ENCODE peak calls at places on chromosomes 13 and 19, in six cellular contexts. E is BE2C; H is CD8-positive, alpha-beta T cell; U is AG09309; J is MCF 10A; Y is choroid plexus epithelial cell. D is an unnamed sample.
A peak's percentile ranks its signal among the peaks of the same experiment; 100 is the strongest.

GRCh38 chr19:1647664-1648155 is 4.7 kb downstream of the TCF3 start:
- DNase-seq in H (no peak), U (no peak), Y (no peak), E (no peak), J (no peak), D (no peak)

GRCh38 chr13:31846984-31847752 is 107.8 kb downstream of the RXFP2 start:
- DNase-seq in E (no peak), U (no peak), Y (no peak), H (no peak), J (peak; percentile 9), D (no peak)

GRCh38 chr19:6423499-6424189 is 967 bp downstream of the KHSRP start:
- DNase-seq in U (no peak), H (no peak), J (peak; percentile 57), Y (peak; percentile 66), E (peak; percentile 60), D (peak; percentile 73)

GRCh38 chr19:2770055-2771013 is 12.7 kb downstream of the SGTA start:
- DNase-seq in U (no peak), Y (peak; percentile 45), E (no peak), H (no peak), J (no peak), D (peak; percentile 34)

GRCh38 chr13:67258482-67258881 is 28.3 kb upstream of the PCDH9 start:
- DNase-seq in E (no peak), Y (no peak), U (no peak), J (peak; percentile 3), H (no peak), D (no peak)

GRCh38 chr19:38685666-38686529 is 38.4 kb downstream of the ACTN4 start:
- DNase-seq in H (no peak), E (no peak), Y (peak; percentile 79), J (peak; percentile 79), U (no peak), D (no peak)

GRCh38 chr13:30676672-30677071 is 58.7 kb upstream of the ALOX5AP start:
- DNase-seq in E (no peak), Y (peak; percentile 68), H (no peak), J (peak; percentile 64), U (no peak), D (no peak)

GRCh38 chr19:34806976-34807860 is 34.2 kb upstream of the ZNF599 start:
- DNase-seq in U (no peak), E (no peak), H (no peak), J (no peak), Y (no peak), D (no peak)

GRCh38 chr19:40139533-40140287 is 49.0 kb upstream of the ZNF780A start:
- DNase-seq in U (peak; percentile 8), E (no peak), H (no peak), J (peak; percentile 63), Y (peak; percentile 77), D (no peak)

GRCh38 chr13:94154362-94154761 is 325.1 kb downstream of the DCT start:
- DNase-seq in J (peak; percentile 89), H (no peak), Y (peak; percentile 69), U (peak; percentile 38), E (no peak), D (no peak)

GRCh38 chr13:28532226-28533048 is 37.5 kb upstream of the FLT1 start:
- DNase-seq in Y (peak; percentile 23), E (peak; percentile 22), J (no peak), U (no peak), H (no peak), D (peak; percentile 40)

GRCh38 chr13:36530861-36531590 is 98.7 kb downstream of the CCNA1 start:
- DNase-seq in J (no peak), U (no peak), Y (no peak), H (no peak), E (no peak), D (no peak)

GRCh38 chr13:50366488-50367174 is 351.4 kb downstream of the KCNRG start:
- DNase-seq in H (no peak), E (no peak), U (no peak), Y (no peak), J (no peak), D (no peak)

GRCh38 chr13:23289917-23290357 is 109.2 kb downstream of the SGCG start:
- DNase-seq in U (no peak), Y (peak; percentile 69), J (peak; percentile 30), H (no peak), E (peak; percentile 16), D (no peak)

GRCh38 chr13:110116072-110116487 is 190.9 kb downstream of the COL4A1 start:
- DNase-seq in Y (peak; percentile 68), H (peak; percentile 58), E (peak; percentile 70), J (no peak), U (no peak), D (peak; percentile 86)

GRCh38 chr13:49400755-49401659 is 42.9 kb downstream of the CAB39L start:
- DNase-seq in J (no peak), H (no peak), Y (peak; percentile 57), E (no peak), U (no peak), D (no peak)

GRCh38 chr19:51480590-51480989 is 2.3 kb downstream of the CEACAM18 start:
- DNase-seq in H (no peak), J (no peak), Y (peak; percentile 20), U (no peak), E (no peak), D (no peak)

GRCh38 chr19:52492201-52492960 is 35.1 kb upstream of the ZNF808 start:
- DNase-seq in E (no peak), U (no peak), Y (no peak), J (no peak), H (no peak), D (peak; percentile 61)

GRCh38 chr13:36475468-36475867 is 43.2 kb downstream of the CCNA1 start:
- DNase-seq in U (no peak), J (peak; percentile 62), E (no peak), H (no peak), Y (peak; percentile 55), D (no peak)

GRCh38 chr19:3276341-3276799 is 51.9 kb downstream of the CELF5 start:
- DNase-seq in Y (peak; percentile 4), U (no peak), E (peak; percentile 77), J (peak; percentile 73), H (peak; percentile 61), D (peak; percentile 66)

GRCh38 chr13:113630804-113631203 is 27.2 kb downstream of the ATP4B start:
- DNase-seq in H (no peak), Y (no peak), E (no peak), J (no peak), U (no peak), D (peak; percentile 12)

GRCh38 chr13:51175001-51175400 is 47.2 kb upstream of the FAM124A start:
- DNase-seq in H (no peak), E (no peak), J (no peak), U (no peak), Y (no peak), D (no peak)

GRCh38 chr13:46181799-46182490 is at the start of gene LCP1:
- DNase-seq in Y (no peak), H (peak; percentile 79), U (no peak), J (peak; percentile 5), E (no peak), D (no peak)

DNA sequence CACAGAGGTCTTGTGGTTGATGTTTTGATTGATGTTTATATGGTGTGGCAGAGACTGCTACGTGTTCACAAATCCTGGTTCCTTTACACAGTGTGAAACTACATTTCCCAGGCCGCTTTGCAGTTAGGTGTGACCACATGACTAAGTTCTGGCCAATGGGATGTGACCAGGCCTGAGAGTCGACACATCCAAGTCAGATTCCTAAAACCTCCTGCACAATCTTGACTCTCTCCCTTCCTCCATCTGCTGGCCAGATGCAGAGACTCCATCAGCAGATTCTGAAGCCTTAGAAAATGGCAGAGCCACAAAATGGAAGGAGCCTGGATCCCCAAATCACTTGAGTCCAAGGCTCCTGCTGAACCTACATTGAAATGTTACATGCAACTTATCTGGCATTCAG is 12.6 kb downstream of the CD37 start:
- DNase-seq in U (peak; percentile 47), J (peak; percentile 58), Y (peak; percentile 85), E (peak; percentile 65), H (no peak), D (no peak)
- TF ChIP-seq CTCF in U (peak; percentile 35), J (no peak), Y (peak; percentile 50), E (peak; percentile 42), H (no peak), D (no peak)

DNA sequence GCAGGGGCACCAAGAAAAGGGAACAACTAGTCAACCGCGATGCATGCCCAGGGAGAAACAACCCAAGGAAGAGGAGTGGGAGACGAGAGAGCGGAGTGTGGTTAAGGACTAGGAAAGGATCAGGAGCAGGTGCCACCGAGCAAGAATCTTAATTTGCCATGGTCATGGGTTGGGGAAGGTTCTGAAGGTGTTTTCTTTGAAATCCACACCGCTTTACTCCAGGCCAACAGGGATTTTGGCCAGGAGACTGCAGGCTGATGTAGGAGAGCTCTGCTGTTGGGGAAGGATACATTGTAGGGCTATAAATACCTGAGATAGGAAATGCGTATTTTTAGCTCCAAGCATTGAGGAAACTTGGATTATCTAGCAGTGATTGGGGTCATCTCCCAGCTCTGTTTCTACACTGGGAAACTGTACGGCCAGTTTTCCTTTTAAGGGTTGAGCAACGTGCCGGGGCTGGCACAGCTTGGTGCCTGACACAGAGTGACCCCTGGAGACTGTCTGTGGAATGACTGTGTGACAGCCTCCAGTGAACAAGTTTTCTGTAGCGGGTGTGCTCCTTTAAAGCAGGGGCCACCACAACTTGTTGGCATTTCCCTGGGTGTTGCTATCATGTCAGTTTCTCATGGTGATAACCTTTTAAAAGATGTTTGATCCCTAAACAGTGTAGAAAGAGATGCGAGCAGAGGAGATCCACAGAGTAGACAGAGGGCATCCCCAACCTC is 34.2 kb downstream of the ZNF536 start:
- DNase-seq in E (peak; percentile 60), U (no peak), Y (no peak), J (no peak), H (no peak), D (no peak)
- TF ChIP-seq CTCF in E (peak; percentile 83), U (no peak), Y (no peak), J (no peak), H (no peak), D (no peak)

GRCh38 chr19:7679017-7679720 is 1.5 kb upstream of the TRAPPC5 start:
- DNase-seq in U (no peak), Y (no peak), E (peak; percentile 41), H (peak; percentile 77), J (no peak), D (peak; percentile 36)
- TF ChIP-seq CTCF in U (no peak), Y (no peak), E (peak; percentile 40), H (peak; percentile 54), J (no peak), D (no peak)

GRCh38 chr13:40585911-40586471 is 80.5 kb downstream of the FOXO1 start:
- DNase-seq in J (peak; percentile 33), H (no peak), E (no peak), U (no peak), Y (no peak), D (no peak)

GRCh38 chr13:40588101-40588500 is 78.3 kb downstream of the FOXO1 start:
- DNase-seq in J (no peak), E (no peak), Y (no peak), H (no peak), U (no peak), D (no peak)

GRCh38 chr13:40589285-40590109 is 76.9 kb downstream of the FOXO1 start:
- DNase-seq in U (peak; percentile 16), Y (peak; percentile 70), H (no peak), E (peak; percentile 66), J (peak; percentile 77), D (no peak)

GRCh38 chr13:40583738-40584137 is 82.7 kb downstream of the FOXO1 start:
- DNase-seq in E (no peak), J (no peak), Y (no peak), U (no peak), H (no peak), D (no peak)

DNA sequence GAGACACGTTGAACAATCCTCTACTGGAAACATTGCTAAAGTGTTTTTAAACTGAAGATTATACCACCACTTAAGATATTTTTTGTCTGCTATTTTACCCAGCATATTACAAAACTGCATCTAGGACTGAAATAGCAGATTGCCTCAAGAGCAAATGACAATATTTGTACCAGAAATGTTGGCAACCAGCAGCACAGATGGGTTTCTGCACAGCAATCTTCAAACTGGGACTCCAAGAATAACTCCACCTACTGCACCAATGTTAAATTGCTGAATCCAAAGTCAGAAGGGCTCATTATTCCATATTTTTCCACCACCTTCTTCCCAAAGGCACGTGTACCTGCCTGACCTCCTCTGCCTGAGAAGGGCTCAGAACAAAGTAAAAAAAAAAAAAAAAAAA is 79.6 kb downstream of the FOXO1 start:
- DNase-seq in Y (no peak), E (no peak), U (no peak), H (no peak), J (no peak), D (no peak)
- TF ChIP-seq CTCF in Y (no peak), E (no peak), U (no peak), H (no peak), J (no peak), D (no peak)